ENCODE peak calls at places on chromosomes 5 and 9, in ten cellular contexts. X is NCI-H1092; K is activated T-helper 1 cell treated with anti-CD3 and anti-CD28 coated beads, Interleukin-2, amount 50 U/mL, for 16 hours; Q is stomach; F is iPS DF 6.9; E is CD4-positive, alpha-beta T cell; D is KBM-7; U is EL; S is T-helper 17 cell; O is IMR-90. H is an unnamed sample.

GRCh38 chr5:141528401-141528984 is 39.6 kb downstream of the PCDHGC5 start:
- DNase-seq in X (no peak), K (no peak), Q (no peak), F (no peak), E (no peak), D (no peak), U (no peak), S (no peak), O (peak), H (no peak)

GRCh38 chr9:111000202-111000601 is 38.1 kb downstream of the LPAR1 start:
- DNase-seq in X (peak), K (no peak), Q (no peak), F (no peak), E (no peak), D (no peak), U (no peak), S (no peak), O (no peak), H (no peak)

GRCh38 chr5:141402553-141403328 is at the start of gene PCDHGA9:
- DNase-seq in X (no peak), K (no peak), Q (no peak), F (no peak), E (no peak), D (peak), U (peak), S (no peak), O (peak), H (no peak)

GRCh38 chr9:73434826-73435225 is 283.2 kb downstream of the ANXA1 start:
- DNase-seq in X (peak), K (no peak), Q (no peak), F (no peak), E (no peak), D (no peak), U (no peak), S (no peak), O (no peak), H (no peak)

GRCh38 chr5:23274156-23274555 is 233.3 kb upstream of the PRDM9 start:
- DNase-seq in X (no peak), K (no peak), Q (no peak), F (no peak), E (no peak), D (no peak), U (no peak), S (no peak), O (no peak), H (no peak)

GRCh38 chr5:136251502-136251901 is 58.5 kb upstream of the SMIM32 start:
- DNase-seq in X (no peak), K (no peak), Q (no peak), F (no peak), E (no peak), D (no peak), U (no peak), S (no peak), O (no peak), H (no peak)

GRCh38 chr5:121797677-121798518 is 53.8 kb upstream of the FTMT start:
- DNase-seq in X (peak), K (no peak), Q (no peak), F (no peak), E (no peak), D (peak), U (no peak), S (no peak), O (no peak), H (no peak)

GRCh38 chr5:144150996-144151395 is 19.5 kb downstream of the YIPF5 start:
- DNase-seq in X (no peak), K (no peak), Q (no peak), F (no peak), E (no peak), D (no peak), U (peak), S (no peak), O (peak), H (no peak)

GRCh38 chr9:83429229-83429628 is 109.0 kb downstream of the FRMD3 start:
- DNase-seq in X (no peak), K (no peak), Q (no peak), F (no peak), E (no peak), D (no peak), U (no peak), S (no peak), O (no peak), H (no peak)

GRCh38 chr9:89660286-89660685 is 55.5 kb downstream of the GADD45G start:
- DNase-seq in X (no peak), K (no peak), Q (no peak), F (no peak), E (no peak), D (no peak), U (no peak), S (no peak), O (no peak), H (no peak)

GRCh38 chr9:93665128-93665565 is 88.8 kb downstream of the PHF2 start:
- DNase-seq in X (no peak), K (no peak), Q (no peak), F (no peak), E (no peak), D (no peak), U (no peak), S (no peak), O (no peak), H (no peak)

GRCh38 chr5:69230181-69230580 is 4.5 kb upstream of the CDK7 start:
- DNase-seq in X (no peak), K (no peak), Q (no peak), F (no peak), E (no peak), D (no peak), U (no peak), S (no peak), O (no peak), H (no peak)

GRCh38 chr9:26331223-26331622 is 561.4 kb downstream of the CAAP1 start:
- DNase-seq in X (peak), K (no peak), Q (no peak), F (no peak), E (no peak), D (no peak), U (no peak), S (no peak), O (no peak), H (no peak)